ENCODE peak calls at places on chromosomes 11 and 22, in five cellular contexts. B, N, P, G and V are unnamed samples.

GRCh38 chr22:43159484-43160178 is 8.3 kb downstream of the TSPO start:
- DNase-seq in P (no peak), B (no peak), N (no peak), G (no peak), V (no peak)

GRCh38 chr11:115194798-115195101 is 309.5 kb downstream of the CADM1 start:
- DNase-seq in N (no peak), G (no peak), P (no peak), B (no peak), V (no peak)

GRCh38 chr11:8777907-8778767 is 95.5 kb downstream of the RPL27A start:
- DNase-seq in G (no peak), P (peak; percentile 51), N (no peak), B (peak; percentile 78), V (no peak)

GRCh38 chr11:47765086-47765485 is 2.1 kb downstream of the FNBP4 start:
- DNase-seq in P (no peak), B (no peak), N (no peak), G (no peak), V (no peak)

GRCh38 chr11:111797145-111797581 is 31.0 kb upstream of the PPP2R1B start:
- DNase-seq in B (peak; percentile 19), G (peak; percentile 53), P (peak; percentile 43), N (no peak), V (no peak)

GRCh38 chr11:85483861-85484260 is 143.3 kb downstream of the DLG2 start:
- DNase-seq in P (no peak), G (peak; percentile 6), N (no peak), B (no peak), V (no peak)

GRCh38 chr11:37500425-37500824 is 902.4 kb upstream of the RAG2 start:
- DNase-seq in N (no peak), P (peak; percentile 20), B (no peak), G (no peak), V (no peak)

GRCh38 chr11:102940714-102941588 is 14.6 kb downstream of the MMP13 start:
- DNase-seq in G (peak; percentile 79), B (peak; percentile 62), N (no peak), P (peak; percentile 80), V (no peak)

GRCh38 chr11:99257131-99257530 is 236.4 kb downstream of the CNTN5 start:
- DNase-seq in B (no peak), P (peak; percentile 7), N (no peak), G (no peak), V (no peak)

GRCh38 chr11:46666982-46667590 is 33.3 kb downstream of the ARHGAP1 start:
- DNase-seq in N (no peak), P (no peak), B (no peak), G (no peak), V (no peak)

GRCh38 chr11:46407635-46408034 is 16.1 kb upstream of the CHRM4 start:
- DNase-seq in P (no peak), N (no peak), B (no peak), G (no peak), V (no peak)

GRCh38 chr11:117009905-117010605 is 88.2 kb downstream of the SIK3 start:
- DNase-seq in G (no peak), N (no peak), P (no peak), B (no peak), V (no peak)